ENCODE peak calls at places on chromosomes 3 and 15, in seven cellular contexts. L is lower leg skin, K is body of pancreas, E is psoas muscle, H is neural progenitor cell, M is cardiac muscle cell, J is MM.1S. U is an unnamed sample.
A peak's percentile ranks its signal among the peaks of the same experiment; 100 is the strongest.

GRCh38 chr3:143183668-143183970 is 64.0 kb downstream of the CHST2 start:
- DNase-seq in L (no peak), K (no peak), E (no peak), H (no peak), M (no peak), J (no peak), U (no peak)

GRCh38 chr15:101710806-101711205 is 13.5 kb downstream of the TARS3 start:
- DNase-seq in L (no peak), K (no peak), E (no peak), H (no peak), M (peak; percentile 32), J (no peak), U (peak; percentile 28)

GRCh38 chr3:130699765-130700164 is 46.9 kb downstream of the PIK3R4 start:
- DNase-seq in L (no peak), K (no peak), E (no peak), H (peak; percentile 31), M (peak; percentile 58), J (peak; percentile 39), U (no peak)

GRCh38 chr3:186589856-186590579 is 19.5 kb downstream of the DNAJB11 start:
- DNase-seq in L (no peak), K (peak; percentile 65), E (no peak), H (no peak), M (peak; percentile 65), J (no peak), U (no peak)

GRCh38 chr3:189460511-189460910 is 170.7 kb upstream of the TP63 start:
- DNase-seq in L (no peak), K (no peak), E (no peak), H (no peak), M (no peak), J (no peak), U (no peak)

GRCh38 chr3:159798951-159799350 is 189.7 kb upstream of the IL12A start:
- DNase-seq in L (no peak), K (no peak), E (no peak), H (no peak), M (peak; percentile 72), J (no peak), U (peak; percentile 45)

GRCh38 chr3:184176377-184177330 is 2.0 kb downstream of the AP2M1 start:
- DNase-seq in L (peak; percentile 93), K (peak; percentile 46), E (peak; percentile 75), H (peak; percentile 96), M (peak; percentile 96), J (no peak), U (peak; percentile 77)

GRCh38 chr3:162139841-162140240 is 643.2 kb downstream of the OTOL1 start:
- DNase-seq in L (no peak), K (no peak), E (no peak), H (no peak), M (no peak), J (no peak), U (no peak)

GRCh38 chr3:23880703-23881339 is 36.0 kb downstream of the NKIRAS1 start:
- DNase-seq in L (no peak), K (peak; percentile 17), E (no peak), H (no peak), M (no peak), J (no peak), U (no peak)

GRCh38 chr15:40333922-40334492 is 6.7 kb downstream of the CCDC9B start:
- DNase-seq in L (peak; percentile 91), K (peak; percentile 25), E (peak; percentile 63), H (no peak), M (peak; percentile 90), J (no peak), U (no peak)

GRCh38 chr3:132435911-132436425 is 18.7 kb downstream of the DNAJC13 start:
- DNase-seq in L (no peak), K (no peak), E (no peak), H (no peak), M (peak; percentile 69), J (no peak), U (no peak)

GRCh38 chr15:66746231-66746605 is 44.2 kb downstream of the SMAD6 start:
- DNase-seq in L (no peak), K (no peak), E (no peak), H (no peak), M (no peak), J (no peak), U (no peak)

GRCh38 chr3:185094691-185095090 is 58.2 kb downstream of the C3orf70 start:
- DNase-seq in L (no peak), K (no peak), E (no peak), H (no peak), M (no peak), J (no peak), U (no peak)

GRCh38 chr15:67035886-67036285 is 29.5 kb upstream of the SMAD3 start:
- DNase-seq in L (no peak), K (no peak), E (no peak), H (no peak), M (no peak), J (no peak), U (no peak)

GRCh38 chr15:29094711-29095110 is 174.9 kb downstream of the NSMCE3 start:
- DNase-seq in L (no peak), K (peak; percentile 0), E (no peak), H (no peak), M (no peak), J (no peak), U (no peak)

GRCh38 chr3:184242297-184242685 is 6.5 kb downstream of the ALG3 start:
- DNase-seq in L (no peak), K (no peak), E (no peak), H (no peak), M (no peak), J (no peak), U (no peak)

GRCh38 chr15:28962851-28963710 is 77.3 kb downstream of the APBA2 start:
- DNase-seq in L (peak; percentile 50), K (no peak), E (no peak), H (no peak), M (no peak), J (no peak), U (no peak)

GRCh38 chr3:79968418-79968817 is 200.6 kb upstream of the ROBO1 start:
- DNase-seq in L (no peak), K (no peak), E (no peak), H (no peak), M (no peak), J (no peak), U (no peak)

GRCh38 chr15:45399381-45400212 is 21.3 kb upstream of the GATM start:
- DNase-seq in L (no peak), K (peak; percentile 29), E (no peak), H (peak; percentile 70), M (peak; percentile 74), J (peak; percentile 68), U (no peak)

GRCh38 chr15:39394534-39394933 is 186.3 kb upstream of the THBS1 start:
- DNase-seq in L (no peak), K (no peak), E (no peak), H (no peak), M (no peak), J (no peak), U (no peak)

GRCh38 chr3:4865714-4866113 is 113.5 kb upstream of the BHLHE40 start:
- DNase-seq in L (no peak), K (no peak), E (no peak), H (no peak), M (no peak), J (no peak), U (no peak)

GRCh38 chr3:186021673-186022362 is 84.0 kb upstream of the TRA2B start:
- DNase-seq in L (peak; percentile 88), K (no peak), E (peak; percentile 24), H (no peak), M (peak; percentile 83), J (no peak), U (peak; percentile 82)

DNA sequence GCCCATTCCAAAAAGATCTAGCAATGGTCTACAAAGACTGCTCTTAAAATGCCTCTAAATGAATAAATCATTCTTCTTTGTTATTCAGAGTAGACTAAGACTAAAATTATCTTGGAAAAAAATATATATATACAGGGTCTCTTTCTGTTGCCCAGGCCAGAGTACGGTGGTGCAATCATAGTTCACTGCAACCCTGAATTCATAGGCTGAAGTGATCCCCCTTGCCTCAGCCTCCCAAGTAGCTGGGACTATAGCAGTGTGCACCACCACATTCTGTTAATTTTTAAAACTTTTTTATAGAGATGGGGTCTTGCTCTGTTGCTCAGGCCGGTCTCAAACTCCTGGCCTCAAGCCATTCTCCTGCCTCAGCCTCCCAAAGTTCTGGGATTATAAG is 18.7 kb downstream of the WWTR1 start:
- DNase-seq in L (no peak), K (no peak), E (no peak), H (no peak), M (no peak), J (no peak), U (no peak)
- H3K4me3 ChIP-seq in L (no peak overlapping the region), K (no peak overlapping the region), E (peak overlapping the region; percentile 51), H (no peak overlapping the region), M (no peak overlapping the region), J (no peak overlapping the region), U (peak overlapping the region; percentile 53)

DNA sequence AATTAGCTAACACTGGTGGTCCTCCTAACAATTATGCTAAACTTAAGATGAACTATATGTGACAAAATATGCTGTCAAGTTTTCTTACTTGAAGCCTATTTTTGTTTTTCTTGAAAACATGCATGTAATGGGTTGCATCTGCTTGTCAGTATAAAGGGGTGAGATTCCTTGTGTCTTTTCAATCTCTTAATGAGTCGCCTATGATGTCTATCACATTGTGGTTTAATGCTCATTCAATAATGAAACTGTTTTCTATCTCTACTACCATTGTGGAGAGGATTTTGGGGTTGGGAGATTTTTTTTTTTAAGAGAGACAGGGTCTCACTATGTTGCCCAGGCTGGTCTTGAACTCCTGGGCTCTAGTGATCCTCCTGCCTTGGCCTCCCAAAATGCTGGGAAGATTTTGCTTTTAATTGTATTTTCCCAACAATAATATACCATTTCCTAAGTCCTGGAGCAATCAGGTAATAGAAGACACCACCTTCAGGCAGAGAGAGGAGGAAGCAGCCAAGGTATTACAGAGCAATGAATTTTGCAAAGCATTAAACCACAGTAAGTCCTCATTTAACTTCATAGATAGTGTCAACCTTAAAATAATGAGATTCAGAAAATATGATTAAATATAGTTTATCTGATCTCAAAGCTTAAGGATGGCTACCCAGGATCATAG is 17.4 kb upstream of the TRMT10C start:
- DNase-seq in L (no peak), K (no peak), E (no peak), H (no peak), M (no peak), J (no peak), U (no peak)
- TF ChIP-seq CTCF in L (no peak), K (no peak), E (peak; percentile 8), H (peak; percentile 14), M (peak; percentile 16), J (no peak), U (no peak)

GRCh38 chr3:126127452-126127851 is 43.5 kb upstream of the SLC41A3 start:
- DNase-seq in L (peak; percentile 74), K (peak; percentile 4), E (peak; percentile 9), H (no peak), M (no peak), J (no peak), U (no peak)
- H3K4me3 ChIP-seq in L (no peak overlapping the region), K (no peak overlapping the region), E (no peak overlapping the region), H (no peak overlapping the region), M (no peak overlapping the region), J (no peak overlapping the region), U (no peak overlapping the region)

DNA sequence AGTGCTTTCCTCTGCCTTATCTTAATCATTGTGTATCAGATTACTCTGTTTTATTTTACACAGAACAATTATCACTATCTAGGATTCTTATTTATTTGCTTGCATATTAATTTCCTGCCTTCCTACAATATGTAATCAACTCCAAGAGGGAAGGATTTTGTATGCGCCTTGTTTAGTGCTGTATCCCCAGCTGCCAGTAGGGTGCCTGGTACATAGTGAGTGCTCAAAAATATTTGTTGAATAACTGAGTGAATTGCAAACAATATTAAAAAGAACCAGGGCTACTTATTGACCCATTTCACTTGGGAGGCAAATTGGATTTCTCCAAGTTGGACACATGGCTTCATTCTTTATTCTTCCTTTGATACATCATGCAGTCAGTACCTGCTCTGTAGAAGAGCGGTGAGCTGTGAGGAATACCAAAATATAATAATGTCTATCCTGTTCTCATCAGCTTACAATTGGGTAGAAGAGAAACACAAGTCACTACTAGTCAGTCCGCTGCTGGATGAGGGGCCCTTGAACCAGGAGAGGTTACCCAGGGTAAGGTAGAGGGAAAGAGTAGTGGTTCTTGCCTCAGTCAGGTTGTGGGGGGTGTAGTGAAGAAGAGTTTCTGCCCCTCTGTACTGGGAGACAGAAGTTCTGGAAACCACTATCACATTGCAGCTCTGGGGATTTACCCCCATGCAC is 233.9 kb upstream of the ZBTB20 start:
- DNase-seq in L (no peak), K (no peak), E (no peak), H (no peak), M (no peak), J (no peak), U (no peak)
- TF ChIP-seq CTCF in L (no peak), K (no peak), E (no peak), H (peak; percentile 22), M (no peak), J (no peak), U (no peak)